ENCODE peak calls at places on chromosomes 1 and 21, in ten cellular contexts. G, Y, A, B, R, D, V, N, L and E are unnamed samples.

GRCh38 chr1:209758360-209758759 is 2.5 kb downstream of the TRAF3IP3 start:
- DNase-seq in Y (no peak), B (no peak), N (peak; percentile 22), L (no peak), A (no peak), D (no peak), G (no peak), V (no peak), R (no peak), E (no peak)

GRCh38 chr21:17732306-17732705 is 86.8 kb downstream of the C21orf91 start:
- DNase-seq in V (no peak), R (no peak), A (no peak), N (no peak), D (no peak), B (no peak), L (no peak), G (no peak), Y (no peak), E (no peak)

GRCh38 chr1:42765832-42766722 is 751 bp downstream of the P3H1 start:
- DNase-seq in N (peak; percentile 37), V (peak; percentile 32), G (peak; percentile 8), A (peak; percentile 40), D (peak; percentile 81), Y (no peak), L (peak; percentile 52), R (peak; percentile 44), B (no peak), E (peak; percentile 77)

GRCh38 chr21:36104306-36105300 is 30.3 kb upstream of the CBR3 start:
- DNase-seq in G (no peak), Y (no peak), A (peak; percentile 24), V (peak; percentile 34), N (no peak), L (no peak), B (peak; percentile 79), R (no peak), D (peak; percentile 95), E (no peak)

GRCh38 chr1:171754381-171754705 is 12.5 kb upstream of the VAMP4 start:
- DNase-seq in G (no peak), L (no peak), B (no peak), V (no peak), A (no peak), Y (no peak), D (peak; percentile 45), R (no peak), N (no peak), E (no peak)

GRCh38 chr1:162397943-162398560 is 13.9 kb downstream of the SH2D1B start:
- DNase-seq in Y (no peak), D (no peak), B (no peak), G (no peak), L (no peak), A (no peak), R (no peak), V (no peak), N (no peak), E (no peak)

GRCh38 chr1:241749041-241749798 is 97.1 kb downstream of the WDR64 start:
- DNase-seq in V (no peak), D (no peak), A (no peak), B (no peak), L (no peak), G (no peak), Y (no peak), R (no peak), N (no peak), E (no peak)

GRCh38 chr1:40796939-40797667 is 13.5 kb downstream of the KCNQ4 start:
- DNase-seq in B (no peak), A (no peak), L (no peak), G (no peak), Y (no peak), R (no peak), N (no peak), D (no peak), V (no peak), E (peak; percentile 87)

GRCh38 chr1:151618470-151618869 is 6.6 kb downstream of the SNX27 start:
- DNase-seq in V (no peak), Y (no peak), D (no peak), G (no peak), A (no peak), L (no peak), N (no peak), B (no peak), R (no peak), E (no peak)

GRCh38 chr1:151621351-151621750 is 9.5 kb downstream of the SNX27 start:
- DNase-seq in B (no peak), L (no peak), R (no peak), V (no peak), A (no peak), N (no peak), G (peak; percentile 12), D (no peak), Y (no peak), E (no peak)

GRCh38 chr1:151617995-151618394 is 6.1 kb downstream of the SNX27 start:
- DNase-seq in V (no peak), G (no peak), B (no peak), A (no peak), L (no peak), Y (no peak), N (no peak), R (no peak), D (no peak), E (no peak)

GRCh38 chr1:151620286-151620685 is 8.4 kb downstream of the SNX27 start:
- DNase-seq in Y (no peak), V (no peak), R (no peak), A (no peak), D (no peak), G (no peak), N (peak; percentile 39), B (no peak), L (no peak), E (no peak)

GRCh38 chr1:151619489-151620093 is 7.7 kb downstream of the SNX27 start:
- DNase-seq in R (no peak), L (no peak), V (no peak), A (no peak), D (no peak), B (no peak), Y (no peak), N (no peak), G (no peak), E (no peak)
- H3K27ac ChIP-seq in R (no peak overlapping the region), L (peak overlapping the region; percentile 75), V (peak overlapping the region; percentile 72), A (no peak overlapping the region), D (peak overlapping the region; percentile 68), B (peak overlapping the region; percentile 59), Y (peak overlapping the region; percentile 61), N (no peak overlapping the region), G (peak overlapping the region; percentile 40), E (peak overlapping the region; percentile 75)

DNA sequence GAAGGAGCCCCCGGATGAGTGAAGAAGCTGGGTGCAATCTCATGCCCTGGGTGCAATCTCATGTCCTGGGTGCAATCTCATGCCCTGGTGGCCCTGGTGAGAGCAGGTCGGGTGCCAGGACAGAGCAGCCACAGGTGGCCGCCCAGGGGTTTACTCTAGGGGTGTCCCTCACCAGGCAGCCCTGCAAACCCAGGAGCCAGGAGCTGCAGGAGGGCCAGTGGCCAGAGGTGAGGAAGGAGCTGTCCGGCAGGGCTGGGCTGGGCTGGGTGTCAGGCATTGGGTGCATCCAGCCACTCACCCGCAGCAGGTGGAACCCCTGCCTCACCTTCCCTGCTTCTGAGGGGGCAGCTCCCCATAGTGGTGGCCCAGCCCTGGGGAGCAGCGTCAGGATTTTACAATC is 79.2 kb downstream of the PRDM16 start:
- DNase-seq in B (no peak), D (no peak), G (no peak), A (no peak), R (no peak), V (no peak), L (peak; percentile 57), Y (no peak), N (no peak), E (no peak)
- TF ChIP-seq POLR2AphosphoS5 in B (no peak), D (no peak), G (no peak), A (no peak), R (no peak), V (no peak), L (no peak), Y (no peak), N (no peak), E (no peak)

GRCh38 chr1:23601968-23602876 is 42.9 kb upstream of the ID3 start:
- DNase-seq in A (no peak), Y (no peak), D (no peak), N (no peak), L (no peak), R (no peak), B (no peak), V (no peak), G (no peak), E (no peak)

GRCh38 chr1:23598424-23598823 is 39.1 kb upstream of the ID3 start:
- DNase-seq in V (no peak), Y (no peak), L (no peak), D (peak; percentile 98), G (no peak), R (no peak), B (no peak), A (no peak), N (no peak), E (no peak)

GRCh38 chr1:23601104-23601967 is 42.0 kb upstream of the ID3 start:
- DNase-seq in R (no peak), A (no peak), V (no peak), Y (no peak), L (no peak), N (no peak), B (no peak), D (no peak), G (no peak), E (no peak)

GRCh38 chr1:23599125-23599524 is 39.8 kb upstream of the ID3 start:
- DNase-seq in D (no peak), V (no peak), L (no peak), B (no peak), Y (no peak), A (no peak), N (no peak), R (no peak), G (no peak), E (no peak)

GRCh38 chr1:23600283-23600682 is 41.0 kb upstream of the ID3 start:
- DNase-seq in Y (no peak), G (no peak), R (no peak), D (no peak), B (no peak), V (no peak), N (peak; percentile 4), L (no peak), A (no peak), E (no peak)
- H3K27ac ChIP-seq in Y (no peak overlapping the region), G (no peak overlapping the region), R (no peak overlapping the region), D (peak overlapping the region; percentile 98), B (no peak overlapping the region), V (no peak overlapping the region), N (no peak overlapping the region), L (no peak overlapping the region), A (no peak overlapping the region), E (no peak overlapping the region)

GRCh38 chr1:228359613-228360532 is 46.8 kb downstream of the TRIM11 start:
- DNase-seq in D (no peak), Y (no peak), V (no peak), L (peak; percentile 77), A (no peak), G (no peak), R (no peak), B (peak; percentile 74), N (no peak), E (no peak)

GRCh38 chr1:228360533-228361313 is 45.9 kb downstream of the TRIM11 start:
- DNase-seq in N (no peak), A (no peak), V (no peak), L (peak; percentile 51), Y (no peak), D (no peak), B (peak; percentile 88), R (no peak), G (no peak), E (peak; percentile 55)

GRCh38 chr1:228361314-228362140 is 45.1 kb downstream of the TRIM11 start:
- DNase-seq in V (no peak), B (peak; percentile 76), A (no peak), R (peak; percentile 51), N (no peak), D (no peak), Y (no peak), G (no peak), L (peak; percentile 86), E (peak; percentile 62)

GRCh38 chr1:228358039-228358763 is 48.4 kb downstream of the TRIM11 start:
- DNase-seq in V (no peak), L (no peak), G (no peak), D (no peak), Y (no peak), R (no peak), B (no peak), N (no peak), A (no peak), E (no peak)

DNA sequence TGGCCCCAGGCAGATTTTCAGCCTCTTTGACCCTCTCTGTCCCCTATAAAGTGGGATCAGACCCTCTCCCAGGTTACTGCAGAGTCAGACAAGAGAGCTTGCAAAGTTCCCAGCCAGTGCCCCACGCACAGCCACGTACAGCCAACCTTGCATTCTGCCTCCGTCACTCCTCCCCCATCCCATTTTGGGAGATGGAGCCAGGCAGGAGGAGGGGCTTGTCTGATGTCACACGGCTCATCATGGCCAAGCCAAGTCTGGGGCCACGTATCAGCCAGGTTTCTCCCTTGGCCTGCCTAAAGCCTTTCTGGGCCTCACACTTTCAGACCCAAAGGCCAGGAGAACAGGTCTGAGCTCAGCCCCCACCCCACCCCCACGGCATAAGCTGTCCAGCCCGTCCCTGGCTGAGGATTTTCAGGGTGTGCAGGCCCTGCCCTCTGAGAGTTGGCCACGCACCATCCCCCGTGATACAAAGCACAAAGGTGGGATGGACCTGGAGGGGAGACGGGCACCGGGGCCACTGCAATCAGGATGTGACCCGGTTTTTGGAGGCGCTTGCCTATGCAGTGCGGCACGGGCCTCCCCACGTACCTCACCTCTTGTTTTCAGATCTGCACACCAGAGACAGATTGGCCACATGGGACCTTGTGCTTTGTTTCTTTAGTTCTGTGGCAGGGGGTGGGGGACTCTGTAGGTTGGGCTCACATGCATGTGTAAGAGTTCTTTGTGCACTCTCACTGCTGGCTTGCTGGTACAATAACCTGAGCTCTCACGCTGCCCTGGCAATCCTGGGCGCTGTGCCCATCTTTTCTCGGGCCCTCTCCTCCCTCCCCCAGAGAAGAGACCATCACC is 47.6 kb downstream of the TRIM11 start:
- DNase-seq in N (no peak), Y (no peak), D (peak; percentile 28), V (no peak), R (no peak), L (no peak), B (no peak), G (no peak), A (no peak), E (no peak)
- TF ChIP-seq POLR2AphosphoS5 in N (no peak), Y (no peak), D (no peak), V (no peak), R (no peak), L (no peak), B (no peak), G (no peak), A (no peak), E (no peak)